ENCODE peak calls at places on chromosomes 7 and 10, in eight cellular contexts. One of them, this sample, is unnamed.
A peak's percentile ranks its signal among the peaks of the same experiment; 100 is the strongest.

GRCh38 chr10:60271319-60272040 is 118.2 kb downstream of the ANK3 start:
- DNase-seq in stimulated activated CD8-positive, alpha-beta memory T cell treated with anti-CD3 and anti-CD28 coated beads, Interleukin-4, amount 100 ng/mL, for 4 hours: no peak
- DNase-seq in T-helper 1 cell: no peak
- DNase-seq in thoracic aorta: no peak
- DNase-seq in activated naive CD4-positive, alpha-beta T cell: no peak
- DNase-seq in stimulated activated naive CD8-positive, alpha-beta T cell treated with anti-CD3 and anti-CD28 coated beads, Interleukin-15, amount 100 ng/mL, for 72 hours: no peak
- DNase-seq in activated T-cell treated with anti-CD3 and anti-CD28 coated beads, Interleukin-2, amount 50 U/mL, for 24 hours: no peak
- DNase-seq in heart right ventricle: no peak
- DNase-seq in this sample: no peak

GRCh38 chr10:114261116-114261515 is 22.1 kb downstream of the VWA2 start:
- DNase-seq in stimulated activated CD8-positive, alpha-beta memory T cell treated with anti-CD3 and anti-CD28 coated beads, Interleukin-4, amount 100 ng/mL, for 4 hours: no peak
- DNase-seq in T-helper 1 cell: no peak
- DNase-seq in thoracic aorta: no peak
- DNase-seq in activated naive CD4-positive, alpha-beta T cell: no peak
- DNase-seq in stimulated activated naive CD8-positive, alpha-beta T cell treated with anti-CD3 and anti-CD28 coated beads, Interleukin-15, amount 100 ng/mL, for 72 hours: no peak
- DNase-seq in activated T-cell treated with anti-CD3 and anti-CD28 coated beads, Interleukin-2, amount 50 U/mL, for 24 hours: no peak
- DNase-seq in heart right ventricle: no peak
- DNase-seq in this sample: no peak

GRCh38 chr10:29886299-29886698 is 173.1 kb downstream of the JCAD start:
- DNase-seq in stimulated activated CD8-positive, alpha-beta memory T cell treated with anti-CD3 and anti-CD28 coated beads, Interleukin-4, amount 100 ng/mL, for 4 hours: no peak
- DNase-seq in T-helper 1 cell: no peak
- DNase-seq in thoracic aorta: no peak
- DNase-seq in activated naive CD4-positive, alpha-beta T cell: no peak
- DNase-seq in stimulated activated naive CD8-positive, alpha-beta T cell treated with anti-CD3 and anti-CD28 coated beads, Interleukin-15, amount 100 ng/mL, for 72 hours: no peak
- DNase-seq in activated T-cell treated with anti-CD3 and anti-CD28 coated beads, Interleukin-2, amount 50 U/mL, for 24 hours: no peak
- DNase-seq in heart right ventricle: no peak
- DNase-seq in this sample: no peak

GRCh38 chr10:88200637-88201036 is 337.2 kb downstream of the PTEN start:
- DNase-seq in stimulated activated CD8-positive, alpha-beta memory T cell treated with anti-CD3 and anti-CD28 coated beads, Interleukin-4, amount 100 ng/mL, for 4 hours: no peak
- DNase-seq in T-helper 1 cell: no peak
- DNase-seq in thoracic aorta: no peak
- DNase-seq in activated naive CD4-positive, alpha-beta T cell: no peak
- DNase-seq in stimulated activated naive CD8-positive, alpha-beta T cell treated with anti-CD3 and anti-CD28 coated beads, Interleukin-15, amount 100 ng/mL, for 72 hours: no peak
- DNase-seq in activated T-cell treated with anti-CD3 and anti-CD28 coated beads, Interleukin-2, amount 50 U/mL, for 24 hours: no peak
- DNase-seq in heart right ventricle: no peak
- DNase-seq in this sample: no peak

GRCh38 chr7:105787071-105787470 is 89.3 kb downstream of the ATXN7L1 start:
- DNase-seq in stimulated activated CD8-positive, alpha-beta memory T cell treated with anti-CD3 and anti-CD28 coated beads, Interleukin-4, amount 100 ng/mL, for 4 hours: no peak
- DNase-seq in T-helper 1 cell: no peak
- DNase-seq in thoracic aorta: no peak
- DNase-seq in activated naive CD4-positive, alpha-beta T cell: no peak
- DNase-seq in stimulated activated naive CD8-positive, alpha-beta T cell treated with anti-CD3 and anti-CD28 coated beads, Interleukin-15, amount 100 ng/mL, for 72 hours: no peak
- DNase-seq in activated T-cell treated with anti-CD3 and anti-CD28 coated beads, Interleukin-2, amount 50 U/mL, for 24 hours: no peak
- DNase-seq in heart right ventricle: no peak
- DNase-seq in this sample: no peak

GRCh38 chr10:84429926-84430520 is 101.6 kb downstream of the CCSER2 start:
- DNase-seq in stimulated activated CD8-positive, alpha-beta memory T cell treated with anti-CD3 and anti-CD28 coated beads, Interleukin-4, amount 100 ng/mL, for 4 hours: peak; percentile 40
- DNase-seq in T-helper 1 cell: peak; percentile 37
- DNase-seq in thoracic aorta: no peak
- DNase-seq in activated naive CD4-positive, alpha-beta T cell: peak; percentile 6
- DNase-seq in stimulated activated naive CD8-positive, alpha-beta T cell treated with anti-CD3 and anti-CD28 coated beads, Interleukin-15, amount 100 ng/mL, for 72 hours: peak; percentile 31
- DNase-seq in activated T-cell treated with anti-CD3 and anti-CD28 coated beads, Interleukin-2, amount 50 U/mL, for 24 hours: peak; percentile 67
- DNase-seq in heart right ventricle: peak; percentile 46
- DNase-seq in this sample: peak; percentile 50

GRCh38 chr10:112082134-112082533 is 101.4 kb downstream of the GPAM start:
- DNase-seq in stimulated activated CD8-positive, alpha-beta memory T cell treated with anti-CD3 and anti-CD28 coated beads, Interleukin-4, amount 100 ng/mL, for 4 hours: no peak
- DNase-seq in T-helper 1 cell: no peak
- DNase-seq in thoracic aorta: no peak
- DNase-seq in activated naive CD4-positive, alpha-beta T cell: no peak
- DNase-seq in stimulated activated naive CD8-positive, alpha-beta T cell treated with anti-CD3 and anti-CD28 coated beads, Interleukin-15, amount 100 ng/mL, for 72 hours: no peak
- DNase-seq in activated T-cell treated with anti-CD3 and anti-CD28 coated beads, Interleukin-2, amount 50 U/mL, for 24 hours: no peak
- DNase-seq in heart right ventricle: peak; percentile 32
- DNase-seq in this sample: no peak

GRCh38 chr7:85041599-85042216 is 145.1 kb downstream of the SEMA3D start:
- DNase-seq in stimulated activated CD8-positive, alpha-beta memory T cell treated with anti-CD3 and anti-CD28 coated beads, Interleukin-4, amount 100 ng/mL, for 4 hours: no peak
- DNase-seq in T-helper 1 cell: no peak
- DNase-seq in thoracic aorta: no peak
- DNase-seq in activated naive CD4-positive, alpha-beta T cell: no peak
- DNase-seq in stimulated activated naive CD8-positive, alpha-beta T cell treated with anti-CD3 and anti-CD28 coated beads, Interleukin-15, amount 100 ng/mL, for 72 hours: no peak
- DNase-seq in activated T-cell treated with anti-CD3 and anti-CD28 coated beads, Interleukin-2, amount 50 U/mL, for 24 hours: peak; percentile 25
- DNase-seq in heart right ventricle: peak; percentile 58
- DNase-seq in this sample: no peak

GRCh38 chr10:13920465-13920864 is 333.7 kb downstream of the PRPF18 start:
- DNase-seq in stimulated activated CD8-positive, alpha-beta memory T cell treated with anti-CD3 and anti-CD28 coated beads, Interleukin-4, amount 100 ng/mL, for 4 hours: no peak
- DNase-seq in T-helper 1 cell: no peak
- DNase-seq in thoracic aorta: no peak
- DNase-seq in activated naive CD4-positive, alpha-beta T cell: no peak
- DNase-seq in stimulated activated naive CD8-positive, alpha-beta T cell treated with anti-CD3 and anti-CD28 coated beads, Interleukin-15, amount 100 ng/mL, for 72 hours: no peak
- DNase-seq in activated T-cell treated with anti-CD3 and anti-CD28 coated beads, Interleukin-2, amount 50 U/mL, for 24 hours: no peak
- DNase-seq in heart right ventricle: no peak
- DNase-seq in this sample: no peak

GRCh38 chr10:94205370-94205930 is 157.3 kb downstream of the NOC3L start:
- DNase-seq in stimulated activated CD8-positive, alpha-beta memory T cell treated with anti-CD3 and anti-CD28 coated beads, Interleukin-4, amount 100 ng/mL, for 4 hours: no peak
- DNase-seq in T-helper 1 cell: no peak
- DNase-seq in thoracic aorta: no peak
- DNase-seq in activated naive CD4-positive, alpha-beta T cell: no peak
- DNase-seq in stimulated activated naive CD8-positive, alpha-beta T cell treated with anti-CD3 and anti-CD28 coated beads, Interleukin-15, amount 100 ng/mL, for 72 hours: no peak
- DNase-seq in activated T-cell treated with anti-CD3 and anti-CD28 coated beads, Interleukin-2, amount 50 U/mL, for 24 hours: no peak
- DNase-seq in heart right ventricle: peak; percentile 30
- DNase-seq in this sample: no peak

GRCh38 chr7:42734568-42734967 is 177.3 kb downstream of the C7orf25 start:
- DNase-seq in stimulated activated CD8-positive, alpha-beta memory T cell treated with anti-CD3 and anti-CD28 coated beads, Interleukin-4, amount 100 ng/mL, for 4 hours: no peak
- DNase-seq in T-helper 1 cell: no peak
- DNase-seq in thoracic aorta: no peak
- DNase-seq in activated naive CD4-positive, alpha-beta T cell: no peak
- DNase-seq in stimulated activated naive CD8-positive, alpha-beta T cell treated with anti-CD3 and anti-CD28 coated beads, Interleukin-15, amount 100 ng/mL, for 72 hours: no peak
- DNase-seq in activated T-cell treated with anti-CD3 and anti-CD28 coated beads, Interleukin-2, amount 50 U/mL, for 24 hours: no peak
- DNase-seq in heart right ventricle: no peak
- DNase-seq in this sample: no peak

GRCh38 chr7:24705481-24705954 is 51.7 kb downstream of the GSDME start:
- DNase-seq in stimulated activated CD8-positive, alpha-beta memory T cell treated with anti-CD3 and anti-CD28 coated beads, Interleukin-4, amount 100 ng/mL, for 4 hours: no peak
- DNase-seq in T-helper 1 cell: no peak
- DNase-seq in thoracic aorta: no peak
- DNase-seq in activated naive CD4-positive, alpha-beta T cell: no peak
- DNase-seq in stimulated activated naive CD8-positive, alpha-beta T cell treated with anti-CD3 and anti-CD28 coated beads, Interleukin-15, amount 100 ng/mL, for 72 hours: no peak
- DNase-seq in activated T-cell treated with anti-CD3 and anti-CD28 coated beads, Interleukin-2, amount 50 U/mL, for 24 hours: no peak
- DNase-seq in heart right ventricle: no peak
- DNase-seq in this sample: no peak

GRCh38 chr10:77392851-77393250 is 244.8 kb downstream of the KCNMA1 start:
- DNase-seq in stimulated activated CD8-positive, alpha-beta memory T cell treated with anti-CD3 and anti-CD28 coated beads, Interleukin-4, amount 100 ng/mL, for 4 hours: no peak
- DNase-seq in T-helper 1 cell: no peak
- DNase-seq in thoracic aorta: peak; percentile 46
- DNase-seq in activated naive CD4-positive, alpha-beta T cell: no peak
- DNase-seq in stimulated activated naive CD8-positive, alpha-beta T cell treated with anti-CD3 and anti-CD28 coated beads, Interleukin-15, amount 100 ng/mL, for 72 hours: no peak
- DNase-seq in activated T-cell treated with anti-CD3 and anti-CD28 coated beads, Interleukin-2, amount 50 U/mL, for 24 hours: no peak
- DNase-seq in heart right ventricle: no peak
- DNase-seq in this sample: no peak

GRCh38 chr7:149440222-149440621 is 20.6 kb downstream of the ZNF777 start:
- DNase-seq in stimulated activated CD8-positive, alpha-beta memory T cell treated with anti-CD3 and anti-CD28 coated beads, Interleukin-4, amount 100 ng/mL, for 4 hours: no peak
- DNase-seq in T-helper 1 cell: no peak
- DNase-seq in thoracic aorta: no peak
- DNase-seq in activated naive CD4-positive, alpha-beta T cell: no peak
- DNase-seq in stimulated activated naive CD8-positive, alpha-beta T cell treated with anti-CD3 and anti-CD28 coated beads, Interleukin-15, amount 100 ng/mL, for 72 hours: no peak
- DNase-seq in activated T-cell treated with anti-CD3 and anti-CD28 coated beads, Interleukin-2, amount 50 U/mL, for 24 hours: no peak
- DNase-seq in heart right ventricle: no peak
- DNase-seq in this sample: no peak

GRCh38 chr10:103333934-103334520 is 16.9 kb downstream of the PCGF6 start:
- DNase-seq in stimulated activated CD8-positive, alpha-beta memory T cell treated with anti-CD3 and anti-CD28 coated beads, Interleukin-4, amount 100 ng/mL, for 4 hours: no peak
- DNase-seq in T-helper 1 cell: no peak
- DNase-seq in thoracic aorta: no peak
- DNase-seq in activated naive CD4-positive, alpha-beta T cell: no peak
- DNase-seq in stimulated activated naive CD8-positive, alpha-beta T cell treated with anti-CD3 and anti-CD28 coated beads, Interleukin-15, amount 100 ng/mL, for 72 hours: no peak
- DNase-seq in activated T-cell treated with anti-CD3 and anti-CD28 coated beads, Interleukin-2, amount 50 U/mL, for 24 hours: no peak
- DNase-seq in heart right ventricle: no peak
- DNase-seq in this sample: no peak

GRCh38 chr7:147483634-147484292 is 1106.8 kb upstream of the C7orf33 start:
- DNase-seq in stimulated activated CD8-positive, alpha-beta memory T cell treated with anti-CD3 and anti-CD28 coated beads, Interleukin-4, amount 100 ng/mL, for 4 hours: no peak
- DNase-seq in T-helper 1 cell: no peak
- DNase-seq in thoracic aorta: no peak
- DNase-seq in activated naive CD4-positive, alpha-beta T cell: no peak
- DNase-seq in stimulated activated naive CD8-positive, alpha-beta T cell treated with anti-CD3 and anti-CD28 coated beads, Interleukin-15, amount 100 ng/mL, for 72 hours: no peak
- DNase-seq in activated T-cell treated with anti-CD3 and anti-CD28 coated beads, Interleukin-2, amount 50 U/mL, for 24 hours: no peak
- DNase-seq in heart right ventricle: no peak
- DNase-seq in this sample: no peak

GRCh38 chr7:30237271-30237695 is 47.1 kb upstream of the ZNRF2 start:
- DNase-seq in stimulated activated CD8-positive, alpha-beta memory T cell treated with anti-CD3 and anti-CD28 coated beads, Interleukin-4, amount 100 ng/mL, for 4 hours: no peak
- DNase-seq in T-helper 1 cell: no peak
- DNase-seq in thoracic aorta: no peak
- DNase-seq in activated naive CD4-positive, alpha-beta T cell: no peak
- DNase-seq in stimulated activated naive CD8-positive, alpha-beta T cell treated with anti-CD3 and anti-CD28 coated beads, Interleukin-15, amount 100 ng/mL, for 72 hours: no peak
- DNase-seq in activated T-cell treated with anti-CD3 and anti-CD28 coated beads, Interleukin-2, amount 50 U/mL, for 24 hours: no peak
- DNase-seq in heart right ventricle: no peak
- DNase-seq in this sample: no peak

GRCh38 chr7:55574062-55574717 is 1.9 kb upstream of the VOPP1 start:
- DNase-seq in stimulated activated CD8-positive, alpha-beta memory T cell treated with anti-CD3 and anti-CD28 coated beads, Interleukin-4, amount 100 ng/mL, for 4 hours: no peak
- DNase-seq in T-helper 1 cell: no peak
- DNase-seq in thoracic aorta: no peak
- DNase-seq in activated naive CD4-positive, alpha-beta T cell: no peak
- DNase-seq in stimulated activated naive CD8-positive, alpha-beta T cell treated with anti-CD3 and anti-CD28 coated beads, Interleukin-15, amount 100 ng/mL, for 72 hours: no peak
- DNase-seq in activated T-cell treated with anti-CD3 and anti-CD28 coated beads, Interleukin-2, amount 50 U/mL, for 24 hours: no peak
- DNase-seq in heart right ventricle: no peak
- DNase-seq in this sample: no peak

GRCh38 chr7:139829654-139830130 is 628 bp downstream of the TBXAS1 start:
- DNase-seq in stimulated activated CD8-positive, alpha-beta memory T cell treated with anti-CD3 and anti-CD28 coated beads, Interleukin-4, amount 100 ng/mL, for 4 hours: no peak
- DNase-seq in T-helper 1 cell: no peak
- DNase-seq in thoracic aorta: no peak
- DNase-seq in activated naive CD4-positive, alpha-beta T cell: no peak
- DNase-seq in stimulated activated naive CD8-positive, alpha-beta T cell treated with anti-CD3 and anti-CD28 coated beads, Interleukin-15, amount 100 ng/mL, for 72 hours: no peak
- DNase-seq in activated T-cell treated with anti-CD3 and anti-CD28 coated beads, Interleukin-2, amount 50 U/mL, for 24 hours: no peak
- DNase-seq in heart right ventricle: no peak
- DNase-seq in this sample: no peak

GRCh38 chr7:48441848-48442492 is 270.7 kb downstream of the ABCA13 start:
- DNase-seq in stimulated activated CD8-positive, alpha-beta memory T cell treated with anti-CD3 and anti-CD28 coated beads, Interleukin-4, amount 100 ng/mL, for 4 hours: no peak
- DNase-seq in T-helper 1 cell: no peak
- DNase-seq in thoracic aorta: no peak
- DNase-seq in activated naive CD4-positive, alpha-beta T cell: no peak
- DNase-seq in stimulated activated naive CD8-positive, alpha-beta T cell treated with anti-CD3 and anti-CD28 coated beads, Interleukin-15, amount 100 ng/mL, for 72 hours: no peak
- DNase-seq in activated T-cell treated with anti-CD3 and anti-CD28 coated beads, Interleukin-2, amount 50 U/mL, for 24 hours: no peak
- DNase-seq in heart right ventricle: no peak
- DNase-seq in this sample: no peak

GRCh38 chr7:114504586-114504985 is 90.0 kb downstream of the FOXP2 start:
- DNase-seq in stimulated activated CD8-positive, alpha-beta memory T cell treated with anti-CD3 and anti-CD28 coated beads, Interleukin-4, amount 100 ng/mL, for 4 hours: no peak
- DNase-seq in T-helper 1 cell: no peak
- DNase-seq in thoracic aorta: no peak
- DNase-seq in activated naive CD4-positive, alpha-beta T cell: no peak
- DNase-seq in stimulated activated naive CD8-positive, alpha-beta T cell treated with anti-CD3 and anti-CD28 coated beads, Interleukin-15, amount 100 ng/mL, for 72 hours: no peak
- DNase-seq in activated T-cell treated with anti-CD3 and anti-CD28 coated beads, Interleukin-2, amount 50 U/mL, for 24 hours: no peak
- DNase-seq in heart right ventricle: no peak
- DNase-seq in this sample: no peak

GRCh38 chr7:151122276-151122675 is 36.0 kb downstream of the AGAP3 start:
- DNase-seq in stimulated activated CD8-positive, alpha-beta memory T cell treated with anti-CD3 and anti-CD28 coated beads, Interleukin-4, amount 100 ng/mL, for 4 hours: no peak
- DNase-seq in T-helper 1 cell: no peak
- DNase-seq in thoracic aorta: no peak
- DNase-seq in activated naive CD4-positive, alpha-beta T cell: no peak
- DNase-seq in stimulated activated naive CD8-positive, alpha-beta T cell treated with anti-CD3 and anti-CD28 coated beads, Interleukin-15, amount 100 ng/mL, for 72 hours: no peak
- DNase-seq in activated T-cell treated with anti-CD3 and anti-CD28 coated beads, Interleukin-2, amount 50 U/mL, for 24 hours: no peak
- DNase-seq in heart right ventricle: no peak
- DNase-seq in this sample: no peak

GRCh38 chr7:34133356-34133982 is 228.1 kb downstream of the BMPER start:
- DNase-seq in stimulated activated CD8-positive, alpha-beta memory T cell treated with anti-CD3 and anti-CD28 coated beads, Interleukin-4, amount 100 ng/mL, for 4 hours: no peak
- DNase-seq in T-helper 1 cell: no peak
- DNase-seq in thoracic aorta: no peak
- DNase-seq in activated naive CD4-positive, alpha-beta T cell: no peak
- DNase-seq in stimulated activated naive CD8-positive, alpha-beta T cell treated with anti-CD3 and anti-CD28 coated beads, Interleukin-15, amount 100 ng/mL, for 72 hours: no peak
- DNase-seq in activated T-cell treated with anti-CD3 and anti-CD28 coated beads, Interleukin-2, amount 50 U/mL, for 24 hours: no peak
- DNase-seq in heart right ventricle: no peak
- DNase-seq in this sample: no peak

GRCh38 chr10:131895116-131895515 is 5.7 kb upstream of the PPP2R2D start:
- DNase-seq in stimulated activated CD8-positive, alpha-beta memory T cell treated with anti-CD3 and anti-CD28 coated beads, Interleukin-4, amount 100 ng/mL, for 4 hours: no peak
- DNase-seq in T-helper 1 cell: no peak
- DNase-seq in thoracic aorta: no peak
- DNase-seq in activated naive CD4-positive, alpha-beta T cell: no peak
- DNase-seq in stimulated activated naive CD8-positive, alpha-beta T cell treated with anti-CD3 and anti-CD28 coated beads, Interleukin-15, amount 100 ng/mL, for 72 hours: no peak
- DNase-seq in activated T-cell treated with anti-CD3 and anti-CD28 coated beads, Interleukin-2, amount 50 U/mL, for 24 hours: no peak
- DNase-seq in heart right ventricle: no peak
- DNase-seq in this sample: no peak

GRCh38 chr10:46560952-46561351 is 4.5 kb upstream of the GPRIN2 start:
- DNase-seq in stimulated activated CD8-positive, alpha-beta memory T cell treated with anti-CD3 and anti-CD28 coated beads, Interleukin-4, amount 100 ng/mL, for 4 hours: no peak
- DNase-seq in T-helper 1 cell: no peak
- DNase-seq in thoracic aorta: no peak
- DNase-seq in activated naive CD4-positive, alpha-beta T cell: no peak
- DNase-seq in stimulated activated naive CD8-positive, alpha-beta T cell treated with anti-CD3 and anti-CD28 coated beads, Interleukin-15, amount 100 ng/mL, for 72 hours: no peak
- DNase-seq in activated T-cell treated with anti-CD3 and anti-CD28 coated beads, Interleukin-2, amount 50 U/mL, for 24 hours: no peak
- DNase-seq in heart right ventricle: no peak
- DNase-seq in this sample: no peak

GRCh38 chr10:20100157-20100556 is 283.9 kb downstream of the PLXDC2 start:
- DNase-seq in stimulated activated CD8-positive, alpha-beta memory T cell treated with anti-CD3 and anti-CD28 coated beads, Interleukin-4, amount 100 ng/mL, for 4 hours: no peak
- DNase-seq in T-helper 1 cell: no peak
- DNase-seq in thoracic aorta: no peak
- DNase-seq in activated naive CD4-positive, alpha-beta T cell: no peak
- DNase-seq in stimulated activated naive CD8-positive, alpha-beta T cell treated with anti-CD3 and anti-CD28 coated beads, Interleukin-15, amount 100 ng/mL, for 72 hours: no peak
- DNase-seq in activated T-cell treated with anti-CD3 and anti-CD28 coated beads, Interleukin-2, amount 50 U/mL, for 24 hours: no peak
- DNase-seq in heart right ventricle: peak; percentile 11
- DNase-seq in this sample: no peak

GRCh38 chr10:34145751-34146150 is 669.3 kb downstream of the PARD3 start:
- DNase-seq in stimulated activated CD8-positive, alpha-beta memory T cell treated with anti-CD3 and anti-CD28 coated beads, Interleukin-4, amount 100 ng/mL, for 4 hours: no peak
- DNase-seq in T-helper 1 cell: no peak
- DNase-seq in thoracic aorta: no peak
- DNase-seq in activated naive CD4-positive, alpha-beta T cell: no peak
- DNase-seq in stimulated activated naive CD8-positive, alpha-beta T cell treated with anti-CD3 and anti-CD28 coated beads, Interleukin-15, amount 100 ng/mL, for 72 hours: no peak
- DNase-seq in activated T-cell treated with anti-CD3 and anti-CD28 coated beads, Interleukin-2, amount 50 U/mL, for 24 hours: no peak
- DNase-seq in heart right ventricle: no peak
- DNase-seq in this sample: no peak

GRCh38 chr10:33612551-33612950 is 278.1 kb upstream of the NRP1 start:
- DNase-seq in stimulated activated CD8-positive, alpha-beta memory T cell treated with anti-CD3 and anti-CD28 coated beads, Interleukin-4, amount 100 ng/mL, for 4 hours: no peak
- DNase-seq in T-helper 1 cell: no peak
- DNase-seq in thoracic aorta: no peak
- DNase-seq in activated naive CD4-positive, alpha-beta T cell: no peak
- DNase-seq in stimulated activated naive CD8-positive, alpha-beta T cell treated with anti-CD3 and anti-CD28 coated beads, Interleukin-15, amount 100 ng/mL, for 72 hours: no peak
- DNase-seq in activated T-cell treated with anti-CD3 and anti-CD28 coated beads, Interleukin-2, amount 50 U/mL, for 24 hours: no peak
- DNase-seq in heart right ventricle: no peak
- DNase-seq in this sample: no peak